ENCODE peak calls at places on chromosomes 6 and 20, in seven cellular contexts. S is GM12878, A is HepG2, Z is HCT116, F is K562, X is SK-N-SH, T is H1. O is an unnamed sample.

GRCh38 chr20:43914697-43915208 is at the start of gene TOX2:
- DNase-seq in F (peak), S (no peak), Z (no peak), T (peak), A (no peak), X (peak), O (no peak)

GRCh38 chr6:117448732-117449131 is 23.0 kb upstream of the ROS1 start:
- DNase-seq in F (no peak), Z (no peak), X (no peak), S (no peak), T (no peak), A (no peak), O (no peak)

GRCh38 chr20:53706008-53706481 is 112.4 kb upstream of the ZNF217 start:
- DNase-seq in A (no peak), F (no peak), Z (no peak), S (no peak), X (no peak), T (no peak), O (no peak)

GRCh38 chr6:34414999-34415858 is 10.6 kb downstream of the RPS10 start:
- DNase-seq in A (peak), T (no peak), X (peak), S (no peak), F (peak), Z (peak), O (peak)

GRCh38 chr6:100693249-100693927 is 187.7 kb downstream of the ASCC3 start:
- DNase-seq in A (no peak), X (no peak), S (no peak), T (no peak), Z (no peak), F (no peak), O (no peak)

GRCh38 chr6:18545726-18546125 is 158.6 kb downstream of the RNF144B start:
- DNase-seq in F (no peak), A (no peak), T (no peak), Z (no peak), S (no peak), X (no peak), O (no peak)

GRCh38 chr20:50341880-50342637 is 151.4 kb downstream of the CEBPB start:
- DNase-seq in X (no peak), Z (no peak), T (no peak), S (no peak), A (no peak), F (no peak), O (no peak)

GRCh38 chr20:50152394-50153152 is 950 bp downstream of the PEDS1 start:
- DNase-seq in F (peak), Z (no peak), S (no peak), T (no peak), A (no peak), X (no peak), O (peak)

GRCh38 chr20:6381887-6382286 is 259.1 kb upstream of the FERMT1 start:
- DNase-seq in F (no peak), Z (no peak), T (no peak), X (peak), S (no peak), A (peak), O (peak)
- TF ChIP-seq JUND in F (no peak), Z (no peak), T (no peak), X (no peak), S (no peak), A (no peak), O (no peak)

DNA sequence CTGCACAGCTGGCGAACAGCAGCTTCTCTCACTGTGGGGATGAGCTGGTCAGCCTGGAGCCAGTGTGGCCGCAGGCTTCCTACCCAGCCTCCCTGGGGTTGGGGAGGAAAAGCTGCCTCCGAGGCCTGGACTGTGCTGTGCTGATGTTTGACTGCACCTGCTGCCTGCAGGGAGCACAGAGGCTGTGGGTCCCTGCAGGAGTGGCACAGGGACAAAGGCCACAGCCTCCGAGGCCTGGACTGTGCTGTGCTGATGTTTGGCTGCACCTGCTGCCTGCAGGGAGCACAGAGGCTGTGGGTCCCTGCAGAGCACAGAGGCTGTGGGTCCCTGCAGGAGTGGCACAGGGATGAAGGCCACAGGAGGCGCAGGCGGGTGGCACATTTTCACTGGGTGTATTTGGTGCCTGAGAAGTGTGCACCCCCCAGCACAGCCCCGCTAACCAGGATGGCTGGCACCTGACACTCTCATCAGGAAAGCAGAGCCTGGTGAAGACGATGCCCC is 83.9 kb downstream of the DLL1 start:
- DNase-seq in X (peak), Z (no peak), S (no peak), T (peak), F (no peak), A (no peak), O (no peak)
- TF ChIP-seq JUND in X (no peak), Z (no peak), S (no peak), T (no peak), F (no peak), A (no peak), O (no peak)

DNA sequence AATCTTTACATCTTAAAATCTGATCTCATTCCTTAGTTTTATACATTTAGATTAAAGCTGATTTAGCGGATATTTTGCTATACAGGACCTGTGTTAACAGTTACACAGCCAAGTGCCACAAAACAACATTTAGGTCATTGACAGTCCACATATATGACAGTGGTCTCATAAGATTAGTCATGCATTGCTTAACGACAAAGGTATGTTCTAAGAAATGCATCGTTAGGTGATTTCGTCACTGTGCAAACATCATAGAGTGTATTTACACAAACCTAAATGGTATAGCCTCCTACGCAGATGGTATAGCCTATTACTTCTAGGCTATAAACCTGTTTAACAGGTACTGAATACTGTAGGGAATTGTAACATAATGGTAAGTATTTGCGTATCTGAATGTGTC is 21.6 kb downstream of the ADGRG6 start:
- DNase-seq in Z (no peak), X (no peak), F (no peak), S (no peak), T (no peak), A (peak), O (peak)
- TF ChIP-seq JUND in Z (no peak), X (no peak), F (no peak), S (no peak), T (no peak), A (peak), O (peak)

GRCh38 chr6:116120430-116120829 is 5.5 kb downstream of the COL10A1 start:
- DNase-seq in F (no peak), X (no peak), A (no peak), T (no peak), Z (no peak), S (no peak), O (no peak)

GRCh38 chr6:116113386-116113785 is 12.5 kb downstream of the COL10A1 start:
- DNase-seq in T (no peak), A (no peak), X (no peak), Z (no peak), S (no peak), F (no peak), O (no peak)

GRCh38 chr6:116118608-116119007 is 7.3 kb downstream of the COL10A1 start:
- DNase-seq in T (no peak), S (no peak), X (no peak), Z (no peak), A (no peak), F (no peak), O (no peak)

GRCh38 chr6:116111552-116112528 is 11.2 kb downstream of the NT5DC1 start:
- DNase-seq in S (no peak), T (peak), X (peak), F (peak), Z (peak), A (peak), O (no peak)

GRCh38 chr6:116115781-116116180 is 10.2 kb downstream of the COL10A1 start:
- DNase-seq in F (no peak), T (no peak), Z (no peak), S (no peak), X (no peak), A (no peak), O (no peak)
- TF ChIP-seq JUND in F (no peak), T (no peak), Z (no peak), S (no peak), X (no peak), A (no peak), O (no peak)